ENCODE peak calls at places on chromosomes 1 and 21, in eight cellular contexts. Y is HCT116, J is H1, Q is endothelial cell of umbilical vein, S is GM12878, W is K562, X is HepG2, R is SK-N-SH. D is an unnamed sample.

GRCh38 chr1:32676945-32677344 is 25.6 kb downstream of the SYNC start:
- DNase-seq in R (no peak), W (no peak), J (no peak), Y (no peak), X (no peak), Q (no peak), S (no peak), D (no peak)

GRCh38 chr1:42013881-42014470 is 95.3 kb upstream of the HIVEP3 start:
- DNase-seq in X (no peak), Q (peak; percentile 15), S (no peak), Y (no peak), R (no peak), W (no peak), J (no peak), D (no peak)

GRCh38 chr1:159015440-159015909 is 5.8 kb downstream of the IFI16 start:
- DNase-seq in S (peak; percentile 84), Y (no peak), R (no peak), J (no peak), W (no peak), Q (peak; percentile 94), X (no peak), D (no peak)

GRCh38 chr1:10941891-10942541 is 70.4 kb upstream of the TARDBP start:
- DNase-seq in Q (peak; percentile 22), X (no peak), R (peak; percentile 92), Y (no peak), W (peak; percentile 91), S (no peak), J (peak; percentile 99), D (peak; percentile 84)

GRCh38 chr1:212688338-212689047 is 11.1 kb downstream of the BATF3 start:
- DNase-seq in Q (no peak), S (no peak), W (no peak), X (no peak), Y (no peak), R (no peak), J (no peak), D (no peak)

GRCh38 chr1:62437273-62437945 is 560 bp downstream of the USP1 start:
- DNase-seq in Q (no peak), R (no peak), W (no peak), X (no peak), S (no peak), Y (no peak), J (no peak), D (no peak)

GRCh38 chr1:198359024-198359653 is 181.3 kb downstream of the ATP6V1G3 start:
- DNase-seq in R (no peak), W (no peak), Y (peak; percentile 27), S (no peak), J (no peak), X (peak; percentile 2), Q (peak; percentile 32), D (no peak)

GRCh38 chr1:32733573-32734321 is 31.2 kb upstream of the SYNC start:
- DNase-seq in J (no peak), Y (no peak), S (no peak), X (peak; percentile 61), Q (no peak), R (no peak), W (peak; percentile 69), D (no peak)

GRCh38 chr1:167517535-167518330 is 596 bp downstream of the CD247 start:
- DNase-seq in W (peak; percentile 84), S (no peak), Q (no peak), X (no peak), Y (no peak), R (no peak), J (peak; percentile 43), D (no peak)

GRCh38 chr1:205068457-205069035 is 15.7 kb downstream of the TMEM81 start:
- DNase-seq in R (no peak), J (no peak), S (no peak), W (no peak), Y (no peak), Q (no peak), X (no peak), D (no peak)

GRCh38 chr1:248810727-248811513 is 14.8 kb downstream of the SH3BP5L start:
- DNase-seq in R (no peak), J (no peak), W (no peak), X (no peak), Q (no peak), Y (no peak), S (no peak), D (no peak)

GRCh38 chr1:38003261-38004250 is 1.8 kb downstream of the FHL3 start:
- DNase-seq in J (no peak), R (no peak), Y (no peak), X (no peak), Q (peak; percentile 38), W (no peak), S (no peak), D (no peak)

GRCh38 chr1:19639999-19640362 is 4.1 kb upstream of the NBL1 start:
- DNase-seq in Y (no peak), S (no peak), Q (no peak), X (peak; percentile 58), W (no peak), J (no peak), R (no peak), D (no peak)

GRCh38 chr21:29194847-29195246 is 64.4 kb downstream of the MAP3K7CL start:
- DNase-seq in S (no peak), Q (no peak), R (no peak), J (no peak), W (no peak), Y (no peak), X (peak; percentile 25), D (no peak)
- TF ChIP-seq POLR2AphosphoS5 in S (no peak), Q (no peak), R (peak; percentile 10), J (no peak), W (no peak), Y (no peak), X (no peak), D (no peak)

GRCh38 chr1:155062151-155062686 is 1.3 kb upstream of the EFNA4 start:
- DNase-seq in R (peak; percentile 59), X (no peak), Q (no peak), J (peak; percentile 87), W (no peak), Y (no peak), S (no peak), D (no peak)

GRCh38 chr1:155062702-155063411 is 683 bp upstream of the EFNA4 start:
- DNase-seq in R (peak; percentile 47), Q (no peak), S (no peak), X (peak; percentile 38), W (peak; percentile 74), Y (no peak), J (peak; percentile 99), D (no peak)

GRCh38 chr1:155064109-155064812 is 721 bp downstream of the EFNA4 start:
- DNase-seq in W (no peak), J (no peak), R (peak; percentile 83), Y (no peak), S (no peak), Q (peak; percentile 54), X (peak; percentile 40), D (no peak)

GRCh38 chr1:155064813-155065436 is 1.4 kb downstream of the EFNA4 start:
- DNase-seq in W (no peak), X (peak; percentile 38), S (no peak), J (no peak), Q (no peak), Y (no peak), R (no peak), D (no peak)

GRCh38 chr1:155063550-155064108 is at the start of gene EFNA4:
- DNase-seq in S (no peak), X (peak; percentile 82), J (peak; percentile 94), Y (peak; percentile 79), Q (peak; percentile 89), W (peak; percentile 91), R (peak; percentile 95), D (no peak)
- H3K9ac ChIP-seq in S (peak within 1 kb of the TSS; percentile 84), X (peak within 1 kb of the TSS; percentile 85), J (peak within 1 kb of the TSS; percentile 83), Y (peak within 1 kb of the TSS; percentile 72), Q (peak within 1 kb of the TSS; percentile 68), W (peak within 1 kb of the TSS; percentile 48), R (peak within 1 kb of the TSS; percentile 89), D (peak within 1 kb of the TSS; percentile 78)

GRCh38 chr1:27523666-27524020 is 33.7 kb upstream of the WASF2 start:
- DNase-seq in R (no peak), Q (no peak), J (no peak), W (no peak), S (no peak), Y (no peak), X (no peak), D (no peak)

GRCh38 chr1:27527223-27527856 is 37.4 kb upstream of the WASF2 start:
- DNase-seq in Q (no peak), J (peak; percentile 94), S (no peak), Y (no peak), R (peak; percentile 80), W (peak; percentile 87), X (no peak), D (no peak)

GRCh38 chr1:27527857-27528700 is 38.1 kb upstream of the WASF2 start:
- DNase-seq in J (peak; percentile 82), Q (peak; percentile 22), R (peak; percentile 79), W (peak; percentile 55), S (no peak), X (no peak), Y (no peak), D (no peak)

GRCh38 chr1:27526569-27527222 is 36.7 kb upstream of the WASF2 start:
- DNase-seq in S (no peak), Y (no peak), Q (no peak), J (no peak), W (peak; percentile 49), R (no peak), X (peak; percentile 54), D (no peak)

DNA sequence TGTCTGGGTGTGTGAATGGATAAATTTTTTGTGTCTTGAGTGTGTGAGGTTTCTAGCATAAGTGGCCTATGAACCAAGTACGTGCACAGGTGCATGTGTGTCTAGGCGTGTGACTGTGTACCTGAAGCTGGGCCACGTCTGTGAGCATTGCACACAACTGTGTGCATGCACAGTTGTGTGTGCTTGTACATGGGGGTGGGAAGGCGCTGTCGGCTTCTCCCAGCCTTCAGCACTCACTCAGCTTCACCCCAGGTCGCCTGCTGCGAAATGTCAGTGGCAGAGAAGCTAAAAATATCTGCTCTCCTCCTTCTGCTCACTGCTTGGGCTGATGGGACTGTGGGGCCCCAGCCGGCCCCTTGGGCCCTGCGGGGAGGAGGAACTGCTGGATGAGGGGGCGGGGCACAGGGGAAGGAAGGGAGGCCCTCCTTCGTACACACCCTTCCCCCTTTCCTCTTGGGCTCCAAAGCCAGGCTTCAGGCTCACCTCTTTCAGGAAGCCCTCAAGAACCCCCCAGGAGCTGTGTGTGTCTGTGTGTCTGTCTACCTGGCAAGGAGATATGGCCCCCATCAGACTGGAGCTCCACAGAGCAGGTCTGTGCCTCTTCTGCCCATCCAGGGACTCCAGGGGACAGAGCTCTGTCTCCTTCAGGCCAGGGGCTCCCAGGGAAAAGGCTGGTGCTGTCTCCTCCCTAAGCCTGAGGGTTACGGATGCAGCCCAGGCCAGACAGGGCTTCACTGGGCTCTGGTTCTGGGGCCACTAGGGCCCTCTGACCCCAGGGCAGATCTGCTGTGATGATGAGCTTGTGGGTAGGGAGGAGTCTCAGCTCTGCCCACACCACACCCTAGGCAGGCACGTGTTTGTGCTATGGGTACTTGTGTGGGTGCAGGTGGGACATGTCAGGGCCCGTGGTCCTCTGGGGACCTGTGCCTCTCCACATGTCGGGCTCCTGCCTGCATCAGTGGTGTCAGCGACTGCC is 35.6 kb upstream of the WASF2 start:
- DNase-seq in X (no peak), R (no peak), Q (no peak), J (peak; percentile 81), Y (no peak), S (peak; percentile 53), W (peak; percentile 95), D (peak; percentile 57)
- TF ChIP-seq POLR2AphosphoS5 in X (no peak), R (no peak), Q (no peak), J (no peak), Y (no peak), S (peak; percentile 58), W (peak; percentile 48), D (peak; percentile 80)

DNA sequence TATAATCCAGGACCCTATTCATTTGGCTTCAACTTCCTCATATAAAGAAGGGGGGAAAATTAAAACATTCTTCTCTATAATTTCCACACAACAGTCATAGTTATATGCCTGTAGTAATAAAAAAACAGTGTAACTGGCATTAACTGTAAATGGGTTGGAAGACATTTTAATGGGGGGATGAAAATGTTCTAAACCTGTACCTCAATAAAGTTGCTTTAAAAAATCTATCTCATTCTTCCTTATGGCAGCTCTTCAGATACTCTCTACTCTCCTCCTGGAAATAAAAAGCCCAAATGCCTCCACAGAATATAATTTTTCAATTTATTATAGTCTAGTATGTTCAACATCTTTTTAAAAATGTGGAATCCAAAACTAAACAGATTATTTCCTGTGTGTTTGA is 2.6 kb downstream of the LRRIQ3 start:
- DNase-seq in X (no peak), Q (no peak), R (no peak), S (no peak), Y (no peak), J (no peak), W (no peak), D (no peak)
- H3K9ac ChIP-seq in X (no peak overlapping the region), Q (no peak overlapping the region), R (no peak overlapping the region), S (no peak overlapping the region), Y (no peak overlapping the region), J (no peak overlapping the region), W (no peak overlapping the region), D (no peak overlapping the region)

D was measured in SK-N-MC.